ENCODE peak calls at places on chromosomes 1 and 21, in five cellular contexts. J is prostate gland, P is heart right ventricle, N is PC-3, T is hepatocyte. V is an unnamed sample.

GRCh38 chr1:206583461-206584264 is 28.6 kb downstream of the EIF2D start:
- DNase-seq in J (peak; percentile 79), P (peak; percentile 82), N (peak; percentile 86), T (peak; percentile 82), V (peak; percentile 72)

GRCh38 chr1:220815409-220815808 is 28.7 kb downstream of the MTARC1 start:
- DNase-seq in J (no peak), P (no peak), N (no peak), T (no peak), V (no peak)

GRCh38 chr1:107678993-107679392 is 286.0 kb downstream of the VAV3 start:
- DNase-seq in J (no peak), P (no peak), N (no peak), T (no peak), V (no peak)

GRCh38 chr1:205054013-205054412 is 11.0 kb downstream of the CNTN2 start:
- DNase-seq in J (no peak), P (no peak), N (no peak), T (no peak), V (no peak)

GRCh38 chr1:108657701-108658100 is 3.2 kb downstream of the HENMT1 start:
- DNase-seq in J (no peak), P (no peak), N (no peak), T (no peak), V (no peak)

GRCh38 chr1:37720231-37721130 is 28.2 kb downstream of the CDCA8 start:
- DNase-seq in J (no peak), P (no peak), N (no peak), T (no peak), V (no peak)

GRCh38 chr1:85692730-85693314 is 15.4 kb downstream of the ZNHIT6 start:
- DNase-seq in J (no peak), P (no peak), N (peak; percentile 72), T (peak; percentile 43), V (no peak)

GRCh38 chr1:33634806-33635205 is 162.4 kb downstream of the ZSCAN20 start:
- DNase-seq in J (no peak), P (peak; percentile 19), N (peak; percentile 47), T (peak; percentile 56), V (peak; percentile 18)

GRCh38 chr1:9536301-9536700 is 3.0 kb upstream of the SLC25A33 start:
- DNase-seq in J (no peak), P (no peak), N (no peak), T (no peak), V (no peak)

GRCh38 chr21:43892984-43893535 is 28.0 kb downstream of the AGPAT3 start:
- DNase-seq in J (no peak), P (no peak), N (no peak), T (no peak), V (no peak)

GRCh38 chr1:219657186-219657585 is 44.3 kb upstream of the ZC3H11B start:
- DNase-seq in J (no peak), P (no peak), N (no peak), T (no peak), V (no peak)

GRCh38 chr1:33364578-33364945 is 43.7 kb upstream of the A3GALT2 start:
- DNase-seq in J (no peak), P (peak; percentile 27), N (no peak), T (no peak), V (no peak)

GRCh38 chr1:31663622-31664452 is 19.2 kb upstream of the PEF1 start:
- DNase-seq in J (peak; percentile 33), P (peak; percentile 62), N (peak; percentile 72), T (peak; percentile 70), V (peak; percentile 30)

GRCh38 chr1:244456586-244456985 is 4.5 kb upstream of the CATSPERE start:
- DNase-seq in J (no peak), P (no peak), N (no peak), T (no peak), V (no peak)

DNA sequence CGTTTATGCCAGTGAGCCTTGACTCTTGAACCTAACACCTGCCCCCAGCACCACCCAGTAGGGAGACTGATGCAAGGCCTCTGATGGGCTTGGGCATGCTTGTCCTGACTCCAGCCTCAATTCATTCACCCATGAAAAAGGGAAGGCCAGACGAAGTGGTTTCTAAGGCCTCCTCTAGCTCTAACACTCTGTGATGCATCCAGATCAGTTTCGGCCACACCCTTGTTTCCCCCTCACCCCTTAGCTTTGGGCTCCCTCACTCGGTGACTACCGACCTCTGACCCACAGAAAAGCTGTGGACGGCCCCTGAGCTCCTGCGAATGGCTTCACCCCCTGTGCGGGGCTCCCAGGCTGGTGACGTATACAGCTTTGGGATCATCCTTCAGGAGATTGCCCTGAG is 8.9 kb downstream of the NPR1 start:
- DNase-seq in J (no peak), P (no peak), N (no peak), T (no peak), V (no peak)
- H3K4me1 ChIP-seq in J (no peaks in the 10 kb centered on the region), P (no peaks in the 10 kb centered on the region), N (no peaks in the 10 kb centered on the region), T (no peaks in the 10 kb centered on the region), V (peaks cover 6% of the 10 kb centered on the region)

GRCh38 chr1:183812686-183813569 is 8.0 kb downstream of the RGL1 start:
- DNase-seq in J (no peak), P (no peak), N (no peak), T (peak; percentile 48), V (no peak)
- H3K4me1 ChIP-seq in J (no peaks in the 10 kb centered on the region), P (peaks cover 24% of the 10 kb centered on the region), N (peaks cover 13% of the 10 kb centered on the region), T (peaks cover 49% of the 10 kb centered on the region), V (peaks cover 13% of the 10 kb centered on the region)

GRCh38 chr1:169105434-169106094 is 926 bp upstream of the ATP1B1 start:
- DNase-seq in J (peak; percentile 53), P (peak; percentile 66), N (peak; percentile 92), T (peak; percentile 94), V (peak; percentile 85)

GRCh38 chr1:169106095-169106920 is at the start of gene ATP1B1:
- DNase-seq in J (peak; percentile 85), P (peak; percentile 80), N (peak; percentile 96), T (peak; percentile 96), V (peak; percentile 90)

GRCh38 chr1:169106921-169107672 is 607 bp downstream of the ATP1B1 start:
- DNase-seq in J (no peak), P (no peak), N (peak; percentile 47), T (no peak), V (no peak)

GRCh38 chr1:169103443-169103842 is 3.0 kb upstream of the ATP1B1 start:
- DNase-seq in J (no peak), P (no peak), N (no peak), T (peak; percentile 64), V (no peak)

DNA sequence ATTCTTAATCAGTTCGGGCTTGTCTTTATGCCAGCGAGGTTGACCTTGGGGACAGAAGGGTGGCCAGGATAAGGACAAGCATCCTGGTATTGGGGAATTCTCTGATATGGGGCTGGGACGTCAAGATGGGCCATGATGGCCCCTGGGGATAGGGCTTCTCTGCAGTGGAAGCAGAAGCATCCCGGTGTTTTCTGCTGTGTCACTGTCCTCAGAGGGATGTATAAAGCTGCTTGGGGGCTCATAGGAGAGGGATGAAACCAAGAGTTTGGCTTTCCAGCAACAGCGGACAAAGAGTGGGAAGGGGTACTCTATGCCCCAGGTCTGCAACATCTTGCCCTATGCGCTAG is 1.4 kb upstream of the ATP1B1 start:
- DNase-seq in J (no peak), P (no peak), N (no peak), T (no peak), V (no peak)
- H3K4me1 ChIP-seq in J (peaks cover 6% of the 10 kb centered on the region), P (peaks cover 9% of the 10 kb centered on the region), N (peaks cover 44% of the 10 kb centered on the region), T (peaks cover 23% of the 10 kb centered on the region), V (peaks cover 34% of the 10 kb centered on the region)

GRCh38 chr1:165633624-165634023 is 2.6 kb downstream of the MGST3 start:
- DNase-seq in J (no peak), P (no peak), N (peak; percentile 38), T (no peak), V (no peak)
- H3K4me1 ChIP-seq in J (peaks cover 5% of the 10 kb centered on the region), P (peaks cover 55% of the 10 kb centered on the region), N (peaks cover 54% of the 10 kb centered on the region), T (peaks cover 43% of the 10 kb centered on the region), V (peaks cover 69% of the 10 kb centered on the region)

GRCh38 chr1:116333171-116334014 is 39.7 kb upstream of the ATP1A1 start:
- DNase-seq in J (no peak), P (no peak), N (no peak), T (no peak), V (no peak)

GRCh38 chr1:116332461-116332860 is 40.6 kb upstream of the ATP1A1 start:
- DNase-seq in J (no peak), P (no peak), N (no peak), T (no peak), V (no peak)

GRCh38 chr1:116335847-116336246 is 37.2 kb upstream of the ATP1A1 start:
- DNase-seq in J (no peak), P (no peak), N (no peak), T (no peak), V (no peak)

GRCh38 chr1:116334868-116335649 is 38.0 kb upstream of the ATP1A1 start:
- DNase-seq in J (no peak), P (no peak), N (no peak), T (no peak), V (no peak)

GRCh38 chr1:116334015-116334547 is 39.0 kb upstream of the ATP1A1 start:
- DNase-seq in J (no peak), P (peak; percentile 21), N (peak; percentile 80), T (no peak), V (no peak)
- H3K4me1 ChIP-seq in J (peaks cover 17% of the 10 kb centered on the region), P (peaks cover 11% of the 10 kb centered on the region), N (peaks cover 40% of the 10 kb centered on the region), T (peaks cover 33% of the 10 kb centered on the region), V (peaks cover 6% of the 10 kb centered on the region)

GRCh38 chr1:10724511-10724910 is 71.9 kb downstream of the CASZ1 start:
- DNase-seq in J (no peak), P (no peak), N (no peak), T (no peak), V (no peak)

GRCh38 chr1:10724948-10725852 is 71.2 kb downstream of the CASZ1 start:
- DNase-seq in J (peak; percentile 54), P (no peak), N (peak; percentile 25), T (peak; percentile 37), V (no peak)

GRCh38 chr1:10723317-10723716 is 73.1 kb downstream of the CASZ1 start:
- DNase-seq in J (no peak), P (no peak), N (no peak), T (no peak), V (no peak)

GRCh38 chr1:10722803-10723202 is 73.6 kb downstream of the CASZ1 start:
- DNase-seq in J (no peak), P (no peak), N (no peak), T (no peak), V (no peak)

DNA sequence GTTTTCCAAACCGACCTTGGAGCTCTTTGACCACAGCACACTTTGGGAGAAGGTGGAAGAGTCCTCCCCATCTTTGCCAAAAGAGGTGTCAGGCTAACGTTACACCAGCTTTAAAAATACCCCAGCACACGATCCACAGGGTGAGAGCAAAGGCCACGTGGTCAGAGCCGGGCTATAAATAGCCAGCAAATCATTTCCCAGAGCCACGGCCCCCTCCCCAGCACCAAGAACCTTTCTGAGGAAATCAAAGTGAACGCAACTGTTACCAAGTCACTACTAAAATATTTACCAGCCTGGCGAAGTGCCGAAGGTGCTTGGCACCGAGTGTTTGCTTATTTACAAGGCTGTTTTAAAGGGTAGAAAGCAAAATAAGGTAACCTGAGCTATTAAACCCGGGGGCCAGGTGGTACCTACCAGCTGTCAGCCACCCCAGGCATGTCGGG is 72.4 kb downstream of the CASZ1 start:
- DNase-seq in J (peak; percentile 95), P (peak; percentile 73), N (peak; percentile 97), T (peak; percentile 47), V (peak; percentile 25)
- H3K4me1 ChIP-seq in J (peaks cover 65% of the 10 kb centered on the region), P (peaks cover 69% of the 10 kb centered on the region), N (peaks cover 43% of the 10 kb centered on the region), T (peaks cover 3% of the 10 kb centered on the region), V (peaks cover 34% of the 10 kb centered on the region)

GRCh38 chr1:162676087-162676486 is 43.8 kb downstream of the DDR2 start:
- DNase-seq in J (peak; percentile 47), P (no peak), N (peak; percentile 44), T (peak; percentile 33), V (peak; percentile 13)
- H3K4me1 ChIP-seq in J (no peaks in the 10 kb centered on the region), P (peaks cover 22% of the 10 kb centered on the region), N (peaks cover 49% of the 10 kb centered on the region), T (peaks cover 13% of the 10 kb centered on the region), V (peaks cover 38% of the 10 kb centered on the region)